ENCODE peak calls at places on chromosomes 5 and 9, in eight cellular contexts. L is sigmoid colon; E is lower lobe of right lung; S is CD8-positive, alpha-beta T cell; Y is cardiac fibroblast; B is A549; N is PC-9; U is astrocyte of the cerebellum. I is an unnamed sample.
A peak's percentile ranks its signal among the peaks of the same experiment; 100 is the strongest.

GRCh38 chr9:34179528-34180138 is 790 bp downstream of the UBAP1 start:
- DNase-seq in L (peak; percentile 34), E (no peak), S (no peak), Y (peak; percentile 69), B (peak; percentile 23), N (peak; percentile 51), U (no peak), I (no peak)

GRCh38 chr5:107861565-107861964 is 190.8 kb upstream of the EFNA5 start:
- DNase-seq in L (no peak), E (no peak), S (no peak), Y (no peak), B (no peak), N (no peak), U (no peak), I (no peak)

GRCh38 chr9:16258191-16258590 is 612.3 kb downstream of the BNC2 start:
- DNase-seq in L (no peak), E (no peak), S (no peak), Y (no peak), B (no peak), N (no peak), U (no peak), I (no peak)

GRCh38 chr9:129278391-129279237 is 100.6 kb upstream of the IER5L start:
- DNase-seq in L (peak; percentile 54), E (peak; percentile 46), S (no peak), Y (no peak), B (peak; percentile 36), N (peak; percentile 86), U (no peak), I (no peak)

GRCh38 chr5:60372786-60373185 is 327.2 kb downstream of the DEPDC1B start:
- DNase-seq in L (no peak), E (no peak), S (no peak), Y (no peak), B (peak; percentile 28), N (no peak), U (no peak), I (no peak)

GRCh38 chr5:31193591-31194457 is at the start of gene CDH6:
- DNase-seq in L (no peak), E (peak; percentile 47), S (no peak), Y (peak; percentile 46), B (peak; percentile 19), N (no peak), U (no peak), I (no peak)

GRCh38 chr5:2999926-3000325 is 248.4 kb upstream of the IRX2 start:
- DNase-seq in L (no peak), E (no peak), S (no peak), Y (no peak), B (no peak), N (no peak), U (no peak), I (no peak)

GRCh38 chr9:132207839-132208615 is 46.2 kb downstream of the NTNG2 start:
- DNase-seq in L (no peak), E (no peak), S (no peak), Y (no peak), B (no peak), N (no peak), U (no peak), I (no peak)

GRCh38 chr9:106704056-106704625 is 158.8 kb upstream of the ZNF462 start:
- DNase-seq in L (no peak), E (no peak), S (no peak), Y (peak; percentile 65), B (no peak), N (no peak), U (no peak), I (no peak)

GRCh38 chr9:17425379-17425778 is 153.5 kb upstream of the SH3GL2 start:
- DNase-seq in L (no peak), E (no peak), S (no peak), Y (no peak), B (no peak), N (no peak), U (no peak), I (no peak)

DNA sequence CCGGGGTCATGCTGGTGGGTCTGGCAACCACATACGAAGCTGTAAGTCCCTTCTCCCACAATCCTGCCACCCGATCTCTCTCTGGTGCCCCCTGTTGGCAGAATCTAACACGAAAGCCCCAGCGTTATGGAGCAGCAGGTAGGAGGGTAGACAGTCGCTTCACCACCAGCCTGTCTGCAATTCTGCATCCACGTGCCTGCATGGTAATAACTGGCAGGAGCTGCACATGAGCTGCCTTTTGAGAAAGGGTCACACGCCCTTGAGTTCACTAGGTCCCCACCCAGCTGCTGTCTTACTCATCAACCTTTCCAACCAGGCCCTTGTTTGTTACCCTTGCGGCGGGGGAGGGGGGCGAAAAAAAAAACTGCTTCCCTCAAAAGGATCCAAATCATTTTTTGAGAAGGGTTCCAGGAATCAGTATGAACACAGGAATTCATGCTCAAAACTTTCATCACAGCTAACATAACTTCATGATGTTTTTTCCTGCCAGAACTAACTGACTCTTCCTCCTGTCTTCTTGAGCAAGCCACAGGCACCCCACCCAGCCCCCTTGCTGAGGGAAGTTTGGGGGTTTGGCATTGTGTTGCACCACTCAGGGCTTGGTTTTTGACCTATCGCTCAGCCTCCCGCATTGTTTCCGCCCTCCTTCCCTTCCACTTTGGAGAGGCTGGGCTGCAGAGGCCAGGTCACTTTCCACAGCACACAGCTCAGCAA is 19.6 kb upstream of the TMEM252 start:
- DNase-seq in L (peak; percentile 83), E (peak; percentile 71), S (peak; percentile 57), Y (peak; percentile 92), B (peak; percentile 40), N (no peak), U (no peak), I (no peak)
- TF ChIP-seq CTCF in L (no peak), E (peak; percentile 46), S (no peak), Y (peak; percentile 43), B (peak; percentile 8), N (peak; percentile 38), U (peak; percentile 9), I (peak; percentile 20)

GRCh38 chr5:105133087-105133486 is 1570.5 kb upstream of the NUDT12 start:
- DNase-seq in L (no peak), E (no peak), S (no peak), Y (no peak), B (no peak), N (no peak), U (no peak), I (no peak)

GRCh38 chr5:105132578-105132977 is 1570.0 kb upstream of the NUDT12 start:
- DNase-seq in L (no peak), E (no peak), S (no peak), Y (no peak), B (no peak), N (no peak), U (no peak), I (no peak)

GRCh38 chr5:105131045-105131444 is 1568.5 kb upstream of the NUDT12 start:
- DNase-seq in L (no peak), E (no peak), S (no peak), Y (no peak), B (no peak), N (no peak), U (no peak), I (no peak)

DNA sequence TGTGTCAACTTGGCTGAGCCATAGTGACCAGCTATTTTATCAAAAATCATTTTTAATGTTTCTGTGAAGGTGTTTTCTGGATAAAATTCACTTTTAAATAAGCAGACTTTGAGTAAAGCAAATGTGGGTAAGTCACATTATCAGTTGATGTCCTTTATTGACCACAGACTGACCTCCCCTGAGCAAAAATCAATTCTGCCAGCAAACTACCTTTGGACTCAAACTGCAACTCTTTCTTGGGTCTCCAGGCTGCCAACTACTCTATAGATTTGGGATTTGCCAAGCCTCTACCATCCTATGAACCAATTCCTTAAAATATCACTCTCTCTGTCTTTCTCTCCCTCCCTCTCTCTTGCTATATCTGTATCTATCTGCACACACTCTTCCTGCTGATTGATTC is 1571.7 kb upstream of the NUDT12 start:
- DNase-seq in L (no peak), E (no peak), S (no peak), Y (no peak), B (no peak), N (no peak), U (no peak), I (no peak)
- H3K4me3 ChIP-seq in L (no peak overlapping the region), E (no peak overlapping the region), S (no peak overlapping the region), Y (no peak overlapping the region), B (no peak overlapping the region), N (no peak overlapping the region), U (no peak overlapping the region), I (no peak overlapping the region)

GRCh38 chr5:149900390-149900789 is 44.2 kb downstream of the PDE6A start:
- DNase-seq in L (no peak), E (no peak), S (no peak), Y (no peak), B (no peak), N (no peak), U (no peak), I (no peak)

GRCh38 chr5:149904293-149904886 is 40.2 kb downstream of the PDE6A start:
- DNase-seq in L (no peak), E (no peak), S (no peak), Y (no peak), B (no peak), N (no peak), U (no peak), I (no peak)

GRCh38 chr5:149901511-149901910 is 43.1 kb downstream of the PDE6A start:
- DNase-seq in L (no peak), E (no peak), S (no peak), Y (no peak), B (no peak), N (no peak), U (no peak), I (no peak)

GRCh38 chr5:149903441-149903840 is 41.2 kb downstream of the PDE6A start:
- DNase-seq in L (no peak), E (no peak), S (no peak), Y (no peak), B (no peak), N (no peak), U (no peak), I (no peak)

DNA sequence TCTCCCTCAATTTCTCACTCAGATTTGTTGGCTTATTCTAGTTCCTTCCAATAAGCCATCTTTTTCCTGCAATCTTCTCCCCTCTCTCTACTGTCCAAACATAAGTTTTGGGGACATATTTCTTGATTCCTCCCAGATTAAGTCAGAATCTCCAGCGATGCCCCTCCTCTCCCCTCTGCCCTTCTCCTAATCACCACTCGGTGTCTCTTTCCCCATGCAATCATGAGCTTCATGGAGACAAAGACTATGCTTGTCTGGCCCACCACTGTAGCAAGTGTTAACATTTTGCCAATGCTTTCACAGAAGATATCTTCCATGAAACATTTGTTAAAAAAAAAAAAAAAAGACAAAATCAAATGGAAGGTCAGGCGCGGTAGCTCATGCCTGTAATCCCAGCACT is 42.4 kb downstream of the PDE6A start:
- DNase-seq in L (no peak), E (no peak), S (no peak), Y (no peak), B (peak; percentile 21), N (no peak), U (no peak), I (no peak)
- TF ChIP-seq CTCF in L (no peak), E (no peak), S (no peak), Y (peak; percentile 19), B (no peak), N (no peak), U (no peak), I (no peak)

GRCh38 chr9:127418037-127418471 is 6.1 kb upstream of the ZNF79 start:
- DNase-seq in L (no peak), E (no peak), S (peak; percentile 58), Y (peak; percentile 21), B (peak; percentile 61), N (no peak), U (no peak), I (no peak)
- H3K4me3 ChIP-seq in L (no peak overlapping the region), E (no peak overlapping the region), S (no peak overlapping the region), Y (no peak overlapping the region), B (no peak overlapping the region), N (no peak overlapping the region), U (no peak overlapping the region), I (no peak overlapping the region)

GRCh38 chr5:178739452-178740180 is 9.2 kb upstream of the ZNF354A start:
- DNase-seq in L (no peak), E (no peak), S (no peak), Y (no peak), B (no peak), N (no peak), U (no peak), I (no peak)
- TF ChIP-seq CTCF in L (no peak), E (no peak), S (no peak), Y (no peak), B (no peak), N (no peak), U (no peak), I (no peak)